ENCODE peak calls at places on chromosome 18, in eight cellular contexts. One of them, this sample, is unnamed.

GRCh38 chr18:33673689-33674088 is 95.7 kb downstream of the ASXL3 start:
- DNase-seq in A549: no peak
- DNase-seq in M059J: no peak
- DNase-seq in iPS DF 19.7: no peak
- DNase-seq in K562: no peak
- DNase-seq in mammary epithelial cell: no peak
- DNase-seq in T-helper 1 cell: no peak
- DNase-seq in AG08395: no peak
- DNase-seq in this sample: no peak

GRCh38 chr18:73431620-73432019 is 563.8 kb upstream of the NETO1 start:
- DNase-seq in A549: no peak
- DNase-seq in M059J: no peak
- DNase-seq in iPS DF 19.7: peak
- DNase-seq in K562: no peak
- DNase-seq in mammary epithelial cell: peak
- DNase-seq in T-helper 1 cell: no peak
- DNase-seq in AG08395: no peak
- DNase-seq in this sample: no peak

GRCh38 chr18:46497129-46497528 is 159.9 kb downstream of the LOXHD1 start:
- DNase-seq in A549: no peak
- DNase-seq in M059J: peak
- DNase-seq in iPS DF 19.7: no peak
- DNase-seq in K562: peak
- DNase-seq in mammary epithelial cell: peak
- DNase-seq in T-helper 1 cell: peak
- DNase-seq in AG08395: peak
- DNase-seq in this sample: no peak

GRCh38 chr18:26056291-26056690 is 34.1 kb downstream of the SS18 start:
- DNase-seq in A549: no peak
- DNase-seq in M059J: no peak
- DNase-seq in iPS DF 19.7: no peak
- DNase-seq in K562: no peak
- DNase-seq in mammary epithelial cell: peak
- DNase-seq in T-helper 1 cell: no peak
- DNase-seq in AG08395: peak
- DNase-seq in this sample: no peak

GRCh38 chr18:1361931-1362330 is 457.3 kb downstream of the ADCYAP1 start:
- DNase-seq in A549: no peak
- DNase-seq in M059J: no peak
- DNase-seq in iPS DF 19.7: no peak
- DNase-seq in K562: no peak
- DNase-seq in mammary epithelial cell: no peak
- DNase-seq in T-helper 1 cell: no peak
- DNase-seq in AG08395: no peak
- DNase-seq in this sample: no peak

GRCh38 chr18:25896178-25896780 is 194.1 kb downstream of the SS18 start:
- DNase-seq in A549: peak
- DNase-seq in M059J: peak
- DNase-seq in iPS DF 19.7: no peak
- DNase-seq in K562: peak
- DNase-seq in mammary epithelial cell: peak
- DNase-seq in T-helper 1 cell: peak
- DNase-seq in AG08395: peak
- DNase-seq in this sample: no peak

GRCh38 chr18:59715966-59716369 is 18.7 kb upstream of the CCBE1 start:
- DNase-seq in A549: peak
- DNase-seq in M059J: peak
- DNase-seq in iPS DF 19.7: no peak
- DNase-seq in K562: no peak
- DNase-seq in mammary epithelial cell: peak
- DNase-seq in T-helper 1 cell: no peak
- DNase-seq in AG08395: peak
- DNase-seq in this sample: no peak

GRCh38 chr18:79372991-79373390 is 22.7 kb upstream of the NFATC1 start:
- DNase-seq in A549: no peak
- DNase-seq in M059J: no peak
- DNase-seq in iPS DF 19.7: no peak
- DNase-seq in K562: no peak
- DNase-seq in mammary epithelial cell: no peak
- DNase-seq in T-helper 1 cell: no peak
- DNase-seq in AG08395: no peak
- DNase-seq in this sample: no peak

GRCh38 chr18:48854780-48855179 is 96.0 kb downstream of the SMAD7 start:
- DNase-seq in A549: no peak
- DNase-seq in M059J: no peak
- DNase-seq in iPS DF 19.7: no peak
- DNase-seq in K562: no peak
- DNase-seq in mammary epithelial cell: no peak
- DNase-seq in T-helper 1 cell: no peak
- DNase-seq in AG08395: no peak
- DNase-seq in this sample: no peak

GRCh38 chr18:1505856-1506255 is 601.2 kb downstream of the ADCYAP1 start:
- DNase-seq in A549: no peak
- DNase-seq in M059J: no peak
- DNase-seq in iPS DF 19.7: no peak
- DNase-seq in K562: no peak
- DNase-seq in mammary epithelial cell: no peak
- DNase-seq in T-helper 1 cell: no peak
- DNase-seq in AG08395: no peak
- DNase-seq in this sample: no peak

GRCh38 chr18:61322265-61322873 is 10.9 kb upstream of the CDH20 start:
- DNase-seq in A549: peak
- DNase-seq in M059J: peak
- DNase-seq in iPS DF 19.7: no peak
- DNase-seq in K562: peak
- DNase-seq in mammary epithelial cell: peak
- DNase-seq in T-helper 1 cell: peak
- DNase-seq in AG08395: peak
- DNase-seq in this sample: no peak

GRCh38 chr18:12049983-12050811 is 43.4 kb upstream of the ANKRD62 start:
- DNase-seq in A549: no peak
- DNase-seq in M059J: no peak
- DNase-seq in iPS DF 19.7: no peak
- DNase-seq in K562: no peak
- DNase-seq in mammary epithelial cell: no peak
- DNase-seq in T-helper 1 cell: no peak
- DNase-seq in AG08395: no peak
- DNase-seq in this sample: no peak

GRCh38 chr18:45753251-45753650 is 29.3 kb downstream of the SLC14A1 start:
- DNase-seq in A549: no peak
- DNase-seq in M059J: peak
- DNase-seq in iPS DF 19.7: no peak
- DNase-seq in K562: no peak
- DNase-seq in mammary epithelial cell: no peak
- DNase-seq in T-helper 1 cell: no peak
- DNase-seq in AG08395: no peak
- DNase-seq in this sample: no peak

GRCh38 chr18:63098014-63098981 is 221.3 kb downstream of the BCL2 start:
- DNase-seq in A549: no peak
- DNase-seq in M059J: no peak
- DNase-seq in iPS DF 19.7: no peak
- DNase-seq in K562: no peak
- DNase-seq in mammary epithelial cell: no peak
- DNase-seq in T-helper 1 cell: peak
- DNase-seq in AG08395: no peak
- DNase-seq in this sample: no peak

GRCh38 chr18:75003089-75003488 is 205.8 kb downstream of the PTGR3 start:
- DNase-seq in A549: no peak
- DNase-seq in M059J: no peak
- DNase-seq in iPS DF 19.7: no peak
- DNase-seq in K562: no peak
- DNase-seq in mammary epithelial cell: no peak
- DNase-seq in T-helper 1 cell: no peak
- DNase-seq in AG08395: no peak
- DNase-seq in this sample: no peak

This sample was measured in effector CD8-positive, alpha-beta T cell.